ENCODE peak calls at places on chromosomes 5 and 9, in seven cellular contexts. H is SJSA1; A is NCI-H1436; V is activated T-helper 1 cell treated with Interleukin-2 at 50 U/mL for 16 hours; W is activated CD4-positive, alpha-beta T cell treated with anti-CD3 and anti-CD28 coated beads, Interleukin-2, amount 10 ng/mL, durations not matched to agents 24 days and 14 days; R is tibial nerve; X is type B pancreatic cell. C is an unnamed sample.

GRCh38 chr9:95373069-95373681 is 55.7 kb upstream of the FANCC start:
- DNase-seq in H (no peak), A (no peak), V (no peak), W (no peak), R (no peak), X (no peak), C (peak)

GRCh38 chr9:107036367-107036766 is 173.4 kb downstream of the ZNF462 start:
- DNase-seq in H (no peak), A (no peak), V (no peak), W (no peak), R (no peak), X (no peak), C (no peak)

GRCh38 chr5:160506006-160507004 is 84.7 kb downstream of the PTTG1 start:
- DNase-seq in H (no peak), A (no peak), V (peak), W (peak), R (no peak), X (no peak), C (no peak)

GRCh38 chr5:177256296-177256695 is 47.2 kb downstream of the RAB24 start:
- DNase-seq in H (no peak), A (no peak), V (no peak), W (no peak), R (no peak), X (no peak), C (peak)

GRCh38 chr5:157918811-157919742 is 60.1 kb upstream of the CLINT1 start:
- DNase-seq in H (no peak), A (no peak), V (no peak), W (peak), R (no peak), X (no peak), C (no peak)

GRCh38 chr9:136119259-136120118 is 814 bp upstream of the TMEM250 start:
- DNase-seq in H (peak), A (no peak), V (no peak), W (peak), R (no peak), X (no peak), C (peak)

GRCh38 chr9:115524467-115525059 is 406.6 kb upstream of the TNC start:
- DNase-seq in H (peak), A (peak), V (no peak), W (peak), R (no peak), X (no peak), C (peak)

GRCh38 chr9:108271646-108272349 is 584.0 kb downstream of the ACTL7B start:
- DNase-seq in H (peak), A (peak), V (no peak), W (no peak), R (no peak), X (no peak), C (peak)

GRCh38 chr9:25681270-25681669 is 3.0 kb upstream of the TUSC1 start:
- DNase-seq in H (no peak), A (no peak), V (no peak), W (no peak), R (no peak), X (no peak), C (peak)

GRCh38 chr9:94002316-94003140 is 47.4 kb upstream of the BARX1 start:
- DNase-seq in H (no peak), A (peak), V (no peak), W (peak), R (no peak), X (no peak), C (peak)

GRCh38 chr9:102631559-102631958 is 363.6 kb upstream of the CYLC2 start:
- DNase-seq in H (no peak), A (no peak), V (no peak), W (no peak), R (no peak), X (no peak), C (peak)

GRCh38 chr9:100379862-100380261 is 27.1 kb upstream of the TEX10 start:
- DNase-seq in H (no peak), A (no peak), V (no peak), W (no peak), R (no peak), X (no peak), C (peak)

GRCh38 chr5:139124774-139125391 is 73.3 kb downstream of the SIL1 start:
- DNase-seq in H (no peak), A (no peak), V (no peak), W (no peak), R (no peak), X (no peak), C (no peak)

GRCh38 chr5:103587185-103587748 is 24.7 kb upstream of the NUDT12 start:
- DNase-seq in H (no peak), A (peak), V (no peak), W (no peak), R (no peak), X (no peak), C (peak)

GRCh38 chr9:95494022-95494415 is 22.8 kb downstream of the PTCH1 start:
- DNase-seq in H (no peak), A (peak), V (peak), W (peak), R (no peak), X (no peak), C (no peak)

GRCh38 chr5:57435701-57436134 is 46.9 kb downstream of the ACTBL2 start:
- DNase-seq in H (peak), A (no peak), V (no peak), W (no peak), R (no peak), X (no peak), C (peak)

GRCh38 chr5:152260940-152261339 is 144.1 kb downstream of the NMUR2 start:
- DNase-seq in H (no peak), A (no peak), V (no peak), W (no peak), R (no peak), X (no peak), C (no peak)

GRCh38 chr9:84239341-84239740 is 101.2 kb downstream of the SLC28A3 start:
- DNase-seq in H (no peak), A (no peak), V (no peak), W (no peak), R (no peak), X (no peak), C (peak)

GRCh38 chr5:172035039-172035438 is 28.6 kb upstream of the FBXW11 start:
- DNase-seq in H (no peak), A (no peak), V (no peak), W (no peak), R (no peak), X (no peak), C (no peak)

GRCh38 chr5:39518516-39518915 is 93.7 kb upstream of the DAB2 start:
- DNase-seq in H (peak), A (no peak), V (no peak), W (no peak), R (no peak), X (no peak), C (no peak)